ENCODE peak calls at places on chromosome 21, in eight cellular contexts. U, J, Q, X, Y, K, P and N are unnamed samples.

GRCh38 chr21:29827236-29827635 is 112.6 kb downstream of the GRIK1 start:
- DNase-seq in U (no peak), J (no peak), Q (no peak), X (no peak), Y (no peak), K (no peak), P (no peak), N (no peak)

GRCh38 chr21:26096494-26096893 is 74.1 kb downstream of the APP start:
- DNase-seq in U (no peak), J (no peak), Q (no peak), X (no peak), Y (no peak), K (no peak), P (no peak), N (no peak)

GRCh38 chr21:44920694-44921604 is at the start of gene ITGB2:
- DNase-seq in U (peak; percentile 50), J (no peak), Q (no peak), X (peak; percentile 88), Y (peak; percentile 62), K (peak; percentile 90), P (no peak), N (no peak)

GRCh38 chr21:38811257-38811656 is 5.5 kb downstream of the ETS2 start:
- DNase-seq in U (no peak), J (no peak), Q (peak; percentile 67), X (no peak), Y (no peak), K (no peak), P (no peak), N (no peak)

GRCh38 chr21:38958940-38959685 is 153.4 kb downstream of the ETS2 start:
- DNase-seq in U (no peak), J (no peak), Q (no peak), X (no peak), Y (no peak), K (no peak), P (no peak), N (no peak)

GRCh38 chr21:32772281-32773047 is 909 bp upstream of the PAXBP1 start:
- DNase-seq in U (peak; percentile 21), J (no peak), Q (no peak), X (no peak), Y (peak; percentile 49), K (no peak), P (peak; percentile 43), N (no peak)

GRCh38 chr21:14480601-14481000 is 65.5 kb downstream of the SAMSN1 start:
- DNase-seq in U (no peak), J (no peak), Q (no peak), X (no peak), Y (no peak), K (no peak), P (no peak), N (no peak)

GRCh38 chr21:32329331-32329730 is 30.7 kb downstream of the MRAP start:
- DNase-seq in U (no peak), J (no peak), Q (no peak), X (no peak), Y (no peak), K (no peak), P (no peak), N (peak; percentile 45)

GRCh38 chr21:37896788-37897187 is 19.5 kb downstream of the KCNJ6 start:
- DNase-seq in U (no peak), J (no peak), Q (no peak), X (no peak), Y (no peak), K (no peak), P (no peak), N (no peak)

GRCh38 chr21:14825405-14826032 is 239.3 kb downstream of the NRIP1 start:
- DNase-seq in U (no peak), J (no peak), Q (no peak), X (no peak), Y (no peak), K (no peak), P (no peak), N (no peak)

GRCh38 chr21:45992311-45993209 is 11.0 kb downstream of the COL6A1 start:
- DNase-seq in U (no peak), J (no peak), Q (no peak), X (peak; percentile 63), Y (no peak), K (peak; percentile 45), P (no peak), N (peak; percentile 56)

GRCh38 chr21:43930848-43931384 is 65.9 kb downstream of the AGPAT3 start:
- DNase-seq in U (no peak), J (no peak), Q (no peak), X (no peak), Y (no peak), K (no peak), P (no peak), N (no peak)

GRCh38 chr21:25501448-25501847 is 105.8 kb downstream of the MRPL39 start:
- DNase-seq in U (no peak), J (no peak), Q (no peak), X (no peak), Y (no peak), K (no peak), P (no peak), N (no peak)

GRCh38 chr21:44585892-44586291 is 5.5 kb upstream of the KRTAP10-5 start:
- DNase-seq in U (no peak), J (no peak), Q (no peak), X (no peak), Y (no peak), K (no peak), P (no peak), N (no peak)